ENCODE peak calls at places on chromosomes 1 and 21, in seven cellular contexts. O, A, Q, B, L, F and X are unnamed samples.
A peak's percentile ranks its signal among the peaks of the same experiment; 100 is the strongest.

GRCh38 chr1:172051898-172052297 is 210.6 kb downstream of the DNM3 start:
- ATAC-seq in O (no peak), A (no peak), L (no peak), Q (no peak), F (no peak), B (no peak), X (no peak)

GRCh38 chr1:24558902-24559791 is 3.3 kb downstream of the NCMAP start:
- ATAC-seq in O (peak; percentile 73), F (no peak), B (peak; percentile 34), L (peak; percentile 62), A (peak; percentile 56), Q (peak; percentile 86), X (no peak)

GRCh38 chr1:214677945-214678344 is 75.0 kb downstream of the CENPF start:
- ATAC-seq in B (no peak), F (no peak), Q (peak; percentile 24), A (no peak), L (no peak), O (no peak), X (no peak)

GRCh38 chr1:20047058-20047457 is 22.9 kb upstream of the PLA2G5 start:
- ATAC-seq in Q (no peak), O (no peak), A (no peak), F (no peak), L (no peak), B (no peak), X (peak; percentile 45)

GRCh38 chr1:187838335-187839293 is 1009.9 kb downstream of the PLA2G4A start:
- ATAC-seq in O (no peak), Q (no peak), B (no peak), A (no peak), F (no peak), L (no peak), X (no peak)

GRCh38 chr1:3673381-3674099 is 21.2 kb downstream of the TP73 start:
- ATAC-seq in B (no peak), L (no peak), A (no peak), Q (no peak), O (no peak), F (peak; percentile 15), X (peak; percentile 5)

GRCh38 chr1:77859248-77859647 is 29.2 kb upstream of the NEXN start:
- ATAC-seq in L (no peak), O (no peak), Q (no peak), B (no peak), F (no peak), A (no peak), X (no peak)

GRCh38 chr21:25360593-25360992 is 246.7 kb downstream of the MRPL39 start:
- ATAC-seq in L (no peak), O (no peak), F (peak; percentile 30), Q (peak; percentile 57), B (peak; percentile 48), A (no peak), X (peak; percentile 37)

GRCh38 chr1:76040327-76040868 is 34.1 kb upstream of the ST6GALNAC3 start:
- ATAC-seq in Q (no peak), A (no peak), F (no peak), L (no peak), O (no peak), B (no peak), X (no peak)

GRCh38 chr1:89143484-89143883 is 17.6 kb upstream of the GBP2 start:
- ATAC-seq in Q (no peak), O (no peak), L (no peak), F (no peak), A (no peak), B (no peak), X (no peak)